ENCODE peak calls at places on chromosomes 6 and 20, in ten cellular contexts. D, O, B, L, E, U, W, V, Y and C are unnamed samples.

GRCh38 chr6:35948725-35949124 is 27.8 kb upstream of the SRPK1 start:
- DNase-seq in O (no peak), D (no peak), Y (no peak), W (no peak), L (no peak), E (no peak), B (no peak), V (no peak), U (peak), C (peak)

GRCh38 chr6:98946877-98947410 is 802 bp downstream of the FBXL4 start:
- DNase-seq in E (peak), L (no peak), B (peak), Y (no peak), U (no peak), V (peak), O (no peak), W (no peak), D (no peak), C (peak)

GRCh38 chr6:125789576-125790402 is 971 bp upstream of the NCOA7 start:
- DNase-seq in Y (no peak), L (no peak), B (peak), V (no peak), E (peak), W (no peak), O (peak), U (peak), D (no peak), C (peak)

GRCh38 chr20:37394543-37395410 is 48.8 kb downstream of the SRC start:
- DNase-seq in D (no peak), W (no peak), V (no peak), O (no peak), B (no peak), Y (no peak), L (no peak), E (no peak), U (no peak), C (no peak)

GRCh38 chr6:101069191-101069795 is 188.2 kb upstream of the ASCC3 start:
- DNase-seq in W (no peak), U (no peak), D (no peak), O (peak), E (no peak), B (no peak), L (no peak), Y (no peak), V (no peak), C (no peak)

GRCh38 chr6:109240370-109241084 is 141.7 kb downstream of the CD164 start:
- DNase-seq in O (no peak), Y (no peak), V (no peak), B (no peak), W (no peak), L (no peak), U (peak), E (no peak), D (no peak), C (no peak)

GRCh38 chr6:155309150-155309549 is 5.1 kb downstream of the TFB1M start:
- DNase-seq in O (no peak), U (no peak), E (no peak), D (no peak), L (no peak), B (no peak), V (no peak), Y (no peak), W (no peak), C (no peak)

GRCh38 chr20:51129201-51129671 is 106.3 kb upstream of the KCNG1 start:
- DNase-seq in L (no peak), E (no peak), W (no peak), V (no peak), D (no peak), B (no peak), U (no peak), O (no peak), Y (no peak), C (peak)

GRCh38 chr6:96520039-96520850 is 1.4 kb upstream of the UFL1 start:
- DNase-seq in B (no peak), Y (no peak), U (no peak), L (peak), D (no peak), O (no peak), W (no peak), E (no peak), V (no peak), C (peak)